ENCODE peak calls at places on chromosomes 5 and 9, in seven cellular contexts. P is EH, J is HT1080, T is smooth muscle cell of the brain vasculature, U is hippocampal formation, A is uterus, I is T-cell. X is an unnamed sample.

GRCh38 chr9:33177633-33178032 is 10.5 kb upstream of the B4GALT1 start:
- DNase-seq in P (no peak), J (no peak), T (no peak), U (no peak), A (no peak), I (no peak), X (no peak)

GRCh38 chr9:126588491-126589168 is 25.1 kb upstream of the LMX1B start:
- DNase-seq in P (no peak), J (no peak), T (no peak), U (no peak), A (no peak), I (no peak), X (no peak)

GRCh38 chr5:159022178-159022556 is 77.5 kb downstream of the EBF1 start:
- DNase-seq in P (peak; percentile 87), J (no peak), T (no peak), U (no peak), A (peak; percentile 61), I (no peak), X (peak; percentile 21)

GRCh38 chr9:91949293-91949945 is 609 bp downstream of the ROR2 start:
- DNase-seq in P (peak; percentile 6), J (no peak), T (no peak), U (no peak), A (peak; percentile 38), I (no peak), X (no peak)

GRCh38 chr5:107040907-107041306 is 629.8 kb downstream of the EFNA5 start:
- DNase-seq in P (no peak), J (no peak), T (no peak), U (no peak), A (no peak), I (no peak), X (no peak)

GRCh38 chr5:73115399-73116051 is 4.8 kb upstream of the TMEM171 start:
- DNase-seq in P (peak; percentile 96), J (peak; percentile 85), T (peak; percentile 88), U (no peak), A (no peak), I (no peak), X (no peak)

GRCh38 chr5:90095292-90096060 is 314.1 kb downstream of the CETN3 start:
- DNase-seq in P (no peak), J (no peak), T (no peak), U (no peak), A (no peak), I (no peak), X (no peak)

GRCh38 chr5:168870914-168871313 is 291.7 kb upstream of the PANK3 start:
- DNase-seq in P (no peak), J (no peak), T (no peak), U (no peak), A (no peak), I (no peak), X (no peak)

GRCh38 chr9:20570756-20571155 is 51.5 kb downstream of the MLLT3 start:
- DNase-seq in P (peak; percentile 77), J (peak; percentile 62), T (no peak), U (no peak), A (no peak), I (no peak), X (no peak)

GRCh38 chr5:96235008-96235910 is 197.8 kb downstream of the PCSK1 start:
- DNase-seq in P (peak; percentile 92), J (no peak), T (no peak), U (no peak), A (no peak), I (no peak), X (no peak)

GRCh38 chr9:68979538-68980314 is 34.2 kb downstream of the PRKACG start:
- DNase-seq in P (no peak), J (no peak), T (no peak), U (no peak), A (no peak), I (peak; percentile 12), X (no peak)

GRCh38 chr5:172740483-172741205 is 30.4 kb downstream of the DUSP1 start:
- DNase-seq in P (peak; percentile 93), J (peak; percentile 90), T (peak; percentile 69), U (no peak), A (peak; percentile 75), I (no peak), X (peak; percentile 82)

GRCh38 chr9:125894566-125894965 is 147.4 kb downstream of the PBX3 start:
- DNase-seq in P (no peak), J (no peak), T (no peak), U (no peak), A (no peak), I (no peak), X (no peak)

GRCh38 chr5:143913008-143913752 is 101.2 kb downstream of the HMHB1 start:
- DNase-seq in P (peak; percentile 92), J (peak; percentile 93), T (no peak), U (no peak), A (no peak), I (no peak), X (no peak)

GRCh38 chr5:137497396-137498290 is 1.5 kb downstream of the SPOCK1 start:
- DNase-seq in P (no peak), J (no peak), T (no peak), U (peak; percentile 43), A (no peak), I (no peak), X (no peak)

GRCh38 chr5:138149530-138149929 is 10.3 kb upstream of the NME5 start:
- DNase-seq in P (peak; percentile 52), J (peak; percentile 77), T (no peak), U (no peak), A (no peak), I (no peak), X (no peak)

GRCh38 chr5:32531885-32532520 is 53.4 kb upstream of the SUB1 start:
- DNase-seq in P (peak; percentile 88), J (peak; percentile 80), T (no peak), U (no peak), A (no peak), I (peak; percentile 58), X (no peak)

GRCh38 chr5:91332267-91333044 is 50.7 kb downstream of the ARRDC3 start:
- DNase-seq in P (peak; percentile 80), J (peak; percentile 92), T (no peak), U (no peak), A (no peak), I (no peak), X (no peak)

GRCh38 chr5:33430983-33431382 is 9.8 kb upstream of the TARS1 start:
- DNase-seq in P (no peak), J (no peak), T (no peak), U (no peak), A (no peak), I (no peak), X (no peak)

GRCh38 chr5:134029156-134029555 is 24.4 kb upstream of the VDAC1 start:
- DNase-seq in P (peak; percentile 97), J (peak; percentile 98), T (no peak), U (no peak), A (no peak), I (no peak), X (no peak)

GRCh38 chr9:105832311-105832710 is 138.0 kb downstream of the TMEM38B start:
- DNase-seq in P (peak; percentile 10), J (peak; percentile 58), T (no peak), U (no peak), A (no peak), I (no peak), X (no peak)

GRCh38 chr5:133883916-133884315 is 84.5 kb downstream of the C5orf15 start:
- DNase-seq in P (no peak), J (no peak), T (no peak), U (no peak), A (no peak), I (no peak), X (no peak)

GRCh38 chr9:30670805-30671562 is 1713.5 kb upstream of the ACO1 start:
- DNase-seq in P (no peak), J (no peak), T (no peak), U (no peak), A (no peak), I (no peak), X (no peak)

GRCh38 chr9:114120192-114121014 is 21.3 kb upstream of the KIF12 start:
- DNase-seq in P (no peak), J (no peak), T (no peak), U (no peak), A (no peak), I (no peak), X (no peak)

GRCh38 chr5:57368010-57368409 is 114.6 kb downstream of the ACTBL2 start:
- DNase-seq in P (peak; percentile 36), J (no peak), T (no peak), U (no peak), A (no peak), I (no peak), X (no peak)

GRCh38 chr5:80246995-80247729 is 8.7 kb downstream of the SERINC5 start:
- DNase-seq in P (peak; percentile 96), J (peak; percentile 85), T (no peak), U (no peak), A (peak; percentile 55), I (no peak), X (peak; percentile 65)

GRCh38 chr5:115461506-115462290 is 82.9 kb downstream of the FEM1C start:
- DNase-seq in P (peak; percentile 88), J (peak; percentile 97), T (no peak), U (no peak), A (no peak), I (no peak), X (no peak)

GRCh38 chr5:174272671-174273070 is 227.2 kb downstream of the NSG2 start:
- DNase-seq in P (no peak), J (no peak), T (no peak), U (no peak), A (no peak), I (no peak), X (no peak)

X was measured in thoracic aorta.